ENCODE peak calls at places on chromosome 15, in seven cellular contexts. One of them, this sample, is unnamed.

GRCh38 chr15:101083336-101084045 is 164.3 kb downstream of the LRRK1 start:
- DNase-seq in K562: no peak
- DNase-seq in left ventricle myocardium inferior: no peak
- DNase-seq in adrenal gland: no peak
- DNase-seq in suprapubic skin: no peak
- DNase-seq in foreskin fibroblast: no peak
- DNase-seq in IMR-90: no peak
- DNase-seq in this sample: no peak

GRCh38 chr15:94476681-94477080 is 245.3 kb downstream of the MCTP2 start:
- DNase-seq in K562: no peak
- DNase-seq in left ventricle myocardium inferior: no peak
- DNase-seq in adrenal gland: no peak
- DNase-seq in suprapubic skin: no peak
- DNase-seq in foreskin fibroblast: no peak
- DNase-seq in IMR-90: no peak
- DNase-seq in this sample: no peak

GRCh38 chr15:72198410-72199270 is 1.1 kb upstream of the GRAMD2A start:
- DNase-seq in K562: no peak
- DNase-seq in left ventricle myocardium inferior: no peak
- DNase-seq in adrenal gland: no peak
- DNase-seq in suprapubic skin: no peak
- DNase-seq in foreskin fibroblast: no peak
- DNase-seq in IMR-90: no peak
- DNase-seq in this sample: no peak

GRCh38 chr15:31349233-31350141 is 22.9 kb downstream of the KLF13 start:
- DNase-seq in K562: no peak
- DNase-seq in left ventricle myocardium inferior: peak; percentile 14
- DNase-seq in adrenal gland: no peak
- DNase-seq in suprapubic skin: no peak
- DNase-seq in foreskin fibroblast: no peak
- DNase-seq in IMR-90: no peak
- DNase-seq in this sample: no peak

GRCh38 chr15:69531302-69532027 is 78.8 kb downstream of the RPLP1 start:
- DNase-seq in K562: no peak
- DNase-seq in left ventricle myocardium inferior: no peak
- DNase-seq in adrenal gland: no peak
- DNase-seq in suprapubic skin: no peak
- DNase-seq in foreskin fibroblast: no peak
- DNase-seq in IMR-90: no peak
- DNase-seq in this sample: no peak

GRCh38 chr15:80699981-80700380 is 4.9 kb downstream of the ABHD17C start:
- DNase-seq in K562: no peak
- DNase-seq in left ventricle myocardium inferior: no peak
- DNase-seq in adrenal gland: no peak
- DNase-seq in suprapubic skin: no peak
- DNase-seq in foreskin fibroblast: no peak
- DNase-seq in IMR-90: peak; percentile 76
- DNase-seq in this sample: no peak

GRCh38 chr15:31077181-31077580 is 24.3 kb downstream of the TRPM1 start:
- DNase-seq in K562: no peak
- DNase-seq in left ventricle myocardium inferior: no peak
- DNase-seq in adrenal gland: no peak
- DNase-seq in suprapubic skin: no peak
- DNase-seq in foreskin fibroblast: no peak
- DNase-seq in IMR-90: no peak
- DNase-seq in this sample: no peak

GRCh38 chr15:81261172-81261808 is 62.7 kb downstream of the STARD5 start:
- DNase-seq in K562: no peak
- DNase-seq in left ventricle myocardium inferior: no peak
- DNase-seq in adrenal gland: no peak
- DNase-seq in suprapubic skin: no peak
- DNase-seq in foreskin fibroblast: no peak
- DNase-seq in IMR-90: no peak
- DNase-seq in this sample: no peak

GRCh38 chr15:26070095-26070532 is 207.0 kb upstream of the ATP10A start:
- DNase-seq in K562: no peak
- DNase-seq in left ventricle myocardium inferior: no peak
- DNase-seq in adrenal gland: peak; percentile 71
- DNase-seq in suprapubic skin: no peak
- DNase-seq in foreskin fibroblast: no peak
- DNase-seq in IMR-90: no peak
- DNase-seq in this sample: no peak

GRCh38 chr15:34753236-34753894 is 1.4 kb downstream of the GJD2 start:
- DNase-seq in K562: peak; percentile 54
- DNase-seq in left ventricle myocardium inferior: peak; percentile 14
- DNase-seq in adrenal gland: peak; percentile 66
- DNase-seq in suprapubic skin: no peak
- DNase-seq in foreskin fibroblast: peak; percentile 25
- DNase-seq in IMR-90: peak; percentile 71
- DNase-seq in this sample: peak; percentile 4

GRCh38 chr15:43165801-43166325 is 19.3 kb upstream of the CCNDBP1 start:
- DNase-seq in K562: no peak
- DNase-seq in left ventricle myocardium inferior: no peak
- DNase-seq in adrenal gland: no peak
- DNase-seq in suprapubic skin: no peak
- DNase-seq in foreskin fibroblast: no peak
- DNase-seq in IMR-90: no peak
- DNase-seq in this sample: no peak

GRCh38 chr15:73809728-73810501 is 56.8 kb upstream of the INSYN1 start:
- DNase-seq in K562: no peak
- DNase-seq in left ventricle myocardium inferior: no peak
- DNase-seq in adrenal gland: peak; percentile 85
- DNase-seq in suprapubic skin: no peak
- DNase-seq in foreskin fibroblast: no peak
- DNase-seq in IMR-90: no peak
- DNase-seq in this sample: no peak

GRCh38 chr15:20357139-20358065 is 184.2 kb downstream of the GOLGA6L6 start:
- DNase-seq in K562: no peak
- DNase-seq in left ventricle myocardium inferior: no peak
- DNase-seq in adrenal gland: peak; percentile 48
- DNase-seq in suprapubic skin: peak; percentile 80
- DNase-seq in foreskin fibroblast: no peak
- DNase-seq in IMR-90: no peak
- DNase-seq in this sample: no peak

GRCh38 chr15:84582583-84583157 is 18.1 kb upstream of the ZSCAN2 start:
- DNase-seq in K562: no peak
- DNase-seq in left ventricle myocardium inferior: no peak
- DNase-seq in adrenal gland: no peak
- DNase-seq in suprapubic skin: no peak
- DNase-seq in foreskin fibroblast: no peak
- DNase-seq in IMR-90: no peak
- DNase-seq in this sample: no peak

GRCh38 chr15:77243716-77244401 is 172.9 kb upstream of the TSPAN3 start:
- DNase-seq in K562: no peak
- DNase-seq in left ventricle myocardium inferior: no peak
- DNase-seq in adrenal gland: no peak
- DNase-seq in suprapubic skin: no peak
- DNase-seq in foreskin fibroblast: no peak
- DNase-seq in IMR-90: no peak
- DNase-seq in this sample: no peak

GRCh38 chr15:58882243-58882642 is 51.2 kb downstream of the SLTM start:
- DNase-seq in K562: no peak
- DNase-seq in left ventricle myocardium inferior: no peak
- DNase-seq in adrenal gland: no peak
- DNase-seq in suprapubic skin: no peak
- DNase-seq in foreskin fibroblast: no peak
- DNase-seq in IMR-90: no peak
- DNase-seq in this sample: no peak

GRCh38 chr15:45225506-45226273 is 26.3 kb upstream of the SLC28A2 start:
- DNase-seq in K562: no peak
- DNase-seq in left ventricle myocardium inferior: no peak
- DNase-seq in adrenal gland: no peak
- DNase-seq in suprapubic skin: no peak
- DNase-seq in foreskin fibroblast: no peak
- DNase-seq in IMR-90: no peak
- DNase-seq in this sample: no peak
- H3K4me3 ChIP-seq in K562: no peak overlapping the region
- H3K4me3 ChIP-seq in left ventricle myocardium inferior: no peak overlapping the region
- H3K4me3 ChIP-seq in adrenal gland: no peak overlapping the region
- H3K4me3 ChIP-seq in suprapubic skin: no peak overlapping the region
- H3K4me3 ChIP-seq in foreskin fibroblast: no peak overlapping the region
- H3K4me3 ChIP-seq in IMR-90: no peak overlapping the region
- H3K4me3 ChIP-seq in this sample: no peak overlapping the region

DNA sequence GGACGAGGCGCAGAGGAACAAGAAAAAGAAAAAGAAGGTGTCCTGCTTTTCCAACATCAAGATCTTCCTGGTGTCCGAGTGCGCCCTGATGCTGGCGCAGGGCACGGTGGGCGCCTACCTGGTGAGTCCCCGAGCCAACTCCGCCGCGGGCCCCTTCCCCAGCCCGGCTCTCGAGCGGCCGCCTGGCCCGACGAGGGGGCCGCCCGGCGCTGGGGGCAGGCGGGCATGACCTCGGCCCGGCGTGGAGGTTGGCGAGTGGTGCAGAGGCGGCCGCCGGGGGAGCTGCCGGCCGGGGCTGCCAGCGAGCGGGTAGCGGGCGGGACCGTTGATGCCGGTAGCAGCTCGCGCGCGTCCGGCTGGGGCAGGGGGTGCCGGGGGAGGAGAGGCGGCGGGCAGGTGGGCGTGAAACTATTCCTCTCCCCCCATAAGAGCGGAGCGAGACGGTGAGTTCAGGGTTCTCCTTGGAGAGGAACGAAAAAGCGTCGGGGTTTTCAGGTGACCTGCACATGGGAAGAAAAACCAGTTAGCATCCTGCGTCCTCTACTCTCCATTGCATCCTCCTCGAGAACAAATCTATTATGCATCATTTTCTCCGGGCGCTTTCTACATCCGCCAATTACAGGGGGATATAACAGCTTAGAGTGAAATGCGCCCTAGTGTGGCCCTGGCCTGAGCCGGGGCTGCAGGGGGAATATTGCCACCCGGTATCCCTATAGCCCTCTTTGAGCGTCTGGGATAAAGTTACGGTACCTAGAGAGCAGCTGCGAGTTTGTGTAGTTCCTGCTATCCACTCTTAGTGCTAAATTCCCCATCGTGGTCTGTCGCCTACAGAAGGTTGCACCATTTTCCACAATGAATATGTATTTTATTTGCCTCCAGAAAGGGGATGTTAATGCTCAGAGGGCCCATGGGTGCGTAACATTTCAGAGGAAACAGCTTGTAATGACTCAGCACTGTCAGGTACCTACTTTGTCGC is 748 bp downstream of the SLCO3A1 start:
- DNase-seq in K562: no peak
- DNase-seq in left ventricle myocardium inferior: peak; percentile 64
- DNase-seq in adrenal gland: peak; percentile 67
- DNase-seq in suprapubic skin: no peak
- DNase-seq in foreskin fibroblast: peak; percentile 2
- DNase-seq in IMR-90: no peak
- DNase-seq in this sample: no peak
- TF ChIP-seq CTCF in K562: no peak
- TF ChIP-seq CTCF in left ventricle myocardium inferior: peak; percentile 49
- TF ChIP-seq CTCF in adrenal gland: no peak
- TF ChIP-seq CTCF in suprapubic skin: no peak
- TF ChIP-seq CTCF in foreskin fibroblast: no peak
- TF ChIP-seq CTCF in IMR-90: peak; percentile 16
- TF ChIP-seq CTCF in this sample: no peak

GRCh38 chr15:75821946-75822345 is 21.3 kb upstream of the UBE2Q2 start:
- DNase-seq in K562: no peak
- DNase-seq in left ventricle myocardium inferior: no peak
- DNase-seq in adrenal gland: no peak
- DNase-seq in suprapubic skin: no peak
- DNase-seq in foreskin fibroblast: no peak
- DNase-seq in IMR-90: no peak
- DNase-seq in this sample: no peak

GRCh38 chr15:75820206-75820605 is 23.0 kb upstream of the UBE2Q2 start:
- DNase-seq in K562: no peak
- DNase-seq in left ventricle myocardium inferior: no peak
- DNase-seq in adrenal gland: no peak
- DNase-seq in suprapubic skin: no peak
- DNase-seq in foreskin fibroblast: no peak
- DNase-seq in IMR-90: no peak
- DNase-seq in this sample: no peak

GRCh38 chr15:75815811-75816719 is 27.2 kb upstream of the UBE2Q2 start:
- DNase-seq in K562: no peak
- DNase-seq in left ventricle myocardium inferior: no peak
- DNase-seq in adrenal gland: no peak
- DNase-seq in suprapubic skin: no peak
- DNase-seq in foreskin fibroblast: no peak
- DNase-seq in IMR-90: no peak
- DNase-seq in this sample: no peak

GRCh38 chr15:75814794-75815193 is 28.5 kb upstream of the UBE2Q2 start:
- DNase-seq in K562: no peak
- DNase-seq in left ventricle myocardium inferior: no peak
- DNase-seq in adrenal gland: no peak
- DNase-seq in suprapubic skin: no peak
- DNase-seq in foreskin fibroblast: no peak
- DNase-seq in IMR-90: no peak
- DNase-seq in this sample: no peak

GRCh38 chr15:75817151-75817935 is 25.9 kb upstream of the UBE2Q2 start:
- DNase-seq in K562: no peak
- DNase-seq in left ventricle myocardium inferior: no peak
- DNase-seq in adrenal gland: no peak
- DNase-seq in suprapubic skin: no peak
- DNase-seq in foreskin fibroblast: no peak
- DNase-seq in IMR-90: no peak
- DNase-seq in this sample: no peak
- H3K4me3 ChIP-seq in K562: no peak overlapping the region
- H3K4me3 ChIP-seq in left ventricle myocardium inferior: peak overlapping the region; percentile 48
- H3K4me3 ChIP-seq in adrenal gland: no peak overlapping the region
- H3K4me3 ChIP-seq in suprapubic skin: peak overlapping the region; percentile 22
- H3K4me3 ChIP-seq in foreskin fibroblast: no peak overlapping the region
- H3K4me3 ChIP-seq in IMR-90: peak overlapping the region; percentile 38
- H3K4me3 ChIP-seq in this sample: no peak overlapping the region

GRCh38 chr15:39553947-39554731 is 26.7 kb upstream of the THBS1 start:
- DNase-seq in K562: no peak
- DNase-seq in left ventricle myocardium inferior: no peak
- DNase-seq in adrenal gland: no peak
- DNase-seq in suprapubic skin: no peak
- DNase-seq in foreskin fibroblast: no peak
- DNase-seq in IMR-90: no peak
- DNase-seq in this sample: no peak

GRCh38 chr15:39554746-39555387 is 26.0 kb upstream of the THBS1 start:
- DNase-seq in K562: no peak
- DNase-seq in left ventricle myocardium inferior: no peak
- DNase-seq in adrenal gland: no peak
- DNase-seq in suprapubic skin: no peak
- DNase-seq in foreskin fibroblast: no peak
- DNase-seq in IMR-90: no peak
- DNase-seq in this sample: no peak

GRCh38 chr15:39556461-39556860 is 24.4 kb upstream of the THBS1 start:
- DNase-seq in K562: no peak
- DNase-seq in left ventricle myocardium inferior: no peak
- DNase-seq in adrenal gland: no peak
- DNase-seq in suprapubic skin: no peak
- DNase-seq in foreskin fibroblast: no peak
- DNase-seq in IMR-90: peak; percentile 81
- DNase-seq in this sample: no peak

GRCh38 chr15:39555885-39556284 is 25.0 kb upstream of the THBS1 start:
- DNase-seq in K562: no peak
- DNase-seq in left ventricle myocardium inferior: no peak
- DNase-seq in adrenal gland: no peak
- DNase-seq in suprapubic skin: no peak
- DNase-seq in foreskin fibroblast: no peak
- DNase-seq in IMR-90: peak; percentile 20
- DNase-seq in this sample: no peak

DNA sequence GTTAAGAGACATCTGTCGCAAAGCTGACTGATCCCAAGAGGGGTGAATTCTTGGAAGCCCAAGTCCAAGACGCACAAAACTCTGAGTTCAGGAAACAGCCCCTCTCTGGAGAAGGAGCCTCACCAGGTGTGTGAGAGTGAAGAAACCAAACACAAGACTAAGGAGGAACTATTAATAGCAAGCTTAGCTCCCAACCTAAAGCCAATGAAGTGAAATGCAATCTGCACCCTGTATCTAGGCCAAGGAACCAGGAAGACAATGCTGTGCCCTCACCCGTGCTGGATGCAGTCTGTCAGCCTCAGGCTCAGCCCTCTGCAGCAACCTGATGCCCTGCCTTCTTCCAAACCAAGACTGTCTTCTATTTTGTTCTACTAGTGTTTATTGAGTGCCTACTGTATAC is 22.5 kb upstream of the THBS1 start:
- DNase-seq in K562: no peak
- DNase-seq in left ventricle myocardium inferior: no peak
- DNase-seq in adrenal gland: no peak
- DNase-seq in suprapubic skin: no peak
- DNase-seq in foreskin fibroblast: no peak
- DNase-seq in IMR-90: no peak
- DNase-seq in this sample: no peak
- TF ChIP-seq CTCF in K562: no peak
- TF ChIP-seq CTCF in left ventricle myocardium inferior: no peak
- TF ChIP-seq CTCF in adrenal gland: no peak
- TF ChIP-seq CTCF in suprapubic skin: no peak
- TF ChIP-seq CTCF in foreskin fibroblast: no peak
- TF ChIP-seq CTCF in IMR-90: no peak
- TF ChIP-seq CTCF in this sample: no peak